ENCODE peak calls at places on chromosomes 6 and 20, in ten cellular contexts. One of them, this sample, is unnamed.

GRCh38 chr6:118469468-118469867 is 78.6 kb upstream of the PLN start:
- DNase-seq in lower lobe of right lung: no peak
- DNase-seq in endothelial cell of umbilical vein: no peak
- DNase-seq in BJ: no peak
- DNase-seq in AG09309: no peak
- DNase-seq in psoas muscle: no peak
- DNase-seq in AG04450: no peak
- DNase-seq in PC-9: no peak
- DNase-seq in astrocyte of the spinal cord: no peak
- DNase-seq in cardiac fibroblast: peak
- DNase-seq in this sample: no peak

GRCh38 chr6:66851930-66852329 is 1144.9 kb upstream of the EYS start:
- DNase-seq in astrocyte of the spinal cord: peak
- DNase-seq in BJ: no peak
- DNase-seq in AG09309: no peak
- DNase-seq in lower lobe of right lung: no peak
- DNase-seq in psoas muscle: no peak
- DNase-seq in cardiac fibroblast: no peak
- DNase-seq in endothelial cell of umbilical vein: no peak
- DNase-seq in AG04450: no peak
- DNase-seq in PC-9: no peak
- DNase-seq in this sample: no peak

GRCh38 chr6:44028767-44029166 is 98.5 kb downstream of the MRPL14 start:
- DNase-seq in PC-9: peak
- DNase-seq in psoas muscle: no peak
- DNase-seq in cardiac fibroblast: peak
- DNase-seq in endothelial cell of umbilical vein: no peak
- DNase-seq in AG04450: no peak
- DNase-seq in astrocyte of the spinal cord: no peak
- DNase-seq in AG09309: no peak
- DNase-seq in BJ: no peak
- DNase-seq in lower lobe of right lung: no peak
- DNase-seq in this sample: no peak

GRCh38 chr6:47097092-47097945 is 55.2 kb upstream of the ADGRF1 start:
- DNase-seq in PC-9: peak
- DNase-seq in cardiac fibroblast: peak
- DNase-seq in psoas muscle: peak
- DNase-seq in lower lobe of right lung: peak
- DNase-seq in AG04450: peak
- DNase-seq in endothelial cell of umbilical vein: peak
- DNase-seq in BJ: peak
- DNase-seq in AG09309: peak
- DNase-seq in astrocyte of the spinal cord: peak
- DNase-seq in this sample: peak

GRCh38 chr6:138087549-138087948 is 19.7 kb downstream of the PERP start:
- DNase-seq in astrocyte of the spinal cord: peak
- DNase-seq in psoas muscle: no peak
- DNase-seq in BJ: no peak
- DNase-seq in lower lobe of right lung: no peak
- DNase-seq in AG04450: no peak
- DNase-seq in cardiac fibroblast: no peak
- DNase-seq in AG09309: no peak
- DNase-seq in PC-9: peak
- DNase-seq in endothelial cell of umbilical vein: no peak
- DNase-seq in this sample: no peak

GRCh38 chr6:160393966-160394653 is 45.9 kb downstream of the SLC22A3 start:
- DNase-seq in psoas muscle: no peak
- DNase-seq in BJ: no peak
- DNase-seq in AG09309: no peak
- DNase-seq in cardiac fibroblast: no peak
- DNase-seq in lower lobe of right lung: no peak
- DNase-seq in PC-9: no peak
- DNase-seq in astrocyte of the spinal cord: no peak
- DNase-seq in endothelial cell of umbilical vein: no peak
- DNase-seq in AG04450: no peak
- DNase-seq in this sample: no peak

GRCh38 chr6:158164564-158164963 is 3.5 kb downstream of the SERAC1 start:
- DNase-seq in AG09309: no peak
- DNase-seq in endothelial cell of umbilical vein: no peak
- DNase-seq in cardiac fibroblast: no peak
- DNase-seq in psoas muscle: no peak
- DNase-seq in astrocyte of the spinal cord: no peak
- DNase-seq in AG04450: no peak
- DNase-seq in BJ: no peak
- DNase-seq in PC-9: no peak
- DNase-seq in lower lobe of right lung: no peak
- DNase-seq in this sample: no peak

GRCh38 chr20:59037386-59037785 is 5.2 kb downstream of the PRELID3B start:
- DNase-seq in lower lobe of right lung: no peak
- DNase-seq in astrocyte of the spinal cord: no peak
- DNase-seq in cardiac fibroblast: no peak
- DNase-seq in endothelial cell of umbilical vein: no peak
- DNase-seq in BJ: no peak
- DNase-seq in psoas muscle: no peak
- DNase-seq in AG09309: no peak
- DNase-seq in PC-9: no peak
- DNase-seq in AG04450: no peak
- DNase-seq in this sample: no peak

GRCh38 chr6:138491020-138491419 is 8.3 kb downstream of the NHSL1 start:
- DNase-seq in lower lobe of right lung: no peak
- DNase-seq in cardiac fibroblast: no peak
- DNase-seq in AG09309: no peak
- DNase-seq in PC-9: no peak
- DNase-seq in BJ: peak
- DNase-seq in AG04450: no peak
- DNase-seq in endothelial cell of umbilical vein: no peak
- DNase-seq in astrocyte of the spinal cord: no peak
- DNase-seq in psoas muscle: no peak
- DNase-seq in this sample: no peak

GRCh38 chr20:37265152-37265551 is 3.5 kb upstream of the GHRH start:
- DNase-seq in PC-9: no peak
- DNase-seq in AG04450: no peak
- DNase-seq in endothelial cell of umbilical vein: no peak
- DNase-seq in psoas muscle: no peak
- DNase-seq in astrocyte of the spinal cord: no peak
- DNase-seq in AG09309: no peak
- DNase-seq in BJ: no peak
- DNase-seq in lower lobe of right lung: no peak
- DNase-seq in cardiac fibroblast: no peak
- DNase-seq in this sample: peak

GRCh38 chr6:116030745-116031144 is 29.9 kb downstream of the FRK start:
- DNase-seq in BJ: no peak
- DNase-seq in PC-9: no peak
- DNase-seq in lower lobe of right lung: no peak
- DNase-seq in psoas muscle: no peak
- DNase-seq in cardiac fibroblast: no peak
- DNase-seq in AG04450: no peak
- DNase-seq in astrocyte of the spinal cord: no peak
- DNase-seq in endothelial cell of umbilical vein: no peak
- DNase-seq in AG09309: no peak
- DNase-seq in this sample: no peak
- H3K4me3 ChIP-seq in BJ: no peak
- H3K4me3 ChIP-seq in PC-9: no peak
- H3K4me3 ChIP-seq in lower lobe of right lung: no peak
- H3K4me3 ChIP-seq in psoas muscle: no peak
- H3K4me3 ChIP-seq in cardiac fibroblast: no peak
- H3K4me3 ChIP-seq in AG04450: no peak
- H3K4me3 ChIP-seq in astrocyte of the spinal cord: no peak
- H3K4me3 ChIP-seq in endothelial cell of umbilical vein: no peak
- H3K4me3 ChIP-seq in AG09309: no peak
- H3K4me3 ChIP-seq in this sample: no peak

GRCh38 chr20:1423625-1424106 is 30.8 kb upstream of the FKBP1A start:
- DNase-seq in astrocyte of the spinal cord: peak
- DNase-seq in BJ: no peak
- DNase-seq in cardiac fibroblast: peak
- DNase-seq in endothelial cell of umbilical vein: peak
- DNase-seq in PC-9: no peak
- DNase-seq in lower lobe of right lung: peak
- DNase-seq in AG04450: no peak
- DNase-seq in AG09309: no peak
- DNase-seq in psoas muscle: no peak
- DNase-seq in this sample: peak
- TF ChIP-seq CTCF in astrocyte of the spinal cord: no peak
- TF ChIP-seq CTCF in BJ: no peak
- TF ChIP-seq CTCF in cardiac fibroblast: peak
- TF ChIP-seq CTCF in endothelial cell of umbilical vein: no peak
- TF ChIP-seq CTCF in PC-9: no peak
- TF ChIP-seq CTCF in lower lobe of right lung: no peak
- TF ChIP-seq CTCF in AG04450: peak
- TF ChIP-seq CTCF in AG09309: no peak
- TF ChIP-seq CTCF in psoas muscle: no peak
- TF ChIP-seq CTCF in this sample: no peak

DNA sequence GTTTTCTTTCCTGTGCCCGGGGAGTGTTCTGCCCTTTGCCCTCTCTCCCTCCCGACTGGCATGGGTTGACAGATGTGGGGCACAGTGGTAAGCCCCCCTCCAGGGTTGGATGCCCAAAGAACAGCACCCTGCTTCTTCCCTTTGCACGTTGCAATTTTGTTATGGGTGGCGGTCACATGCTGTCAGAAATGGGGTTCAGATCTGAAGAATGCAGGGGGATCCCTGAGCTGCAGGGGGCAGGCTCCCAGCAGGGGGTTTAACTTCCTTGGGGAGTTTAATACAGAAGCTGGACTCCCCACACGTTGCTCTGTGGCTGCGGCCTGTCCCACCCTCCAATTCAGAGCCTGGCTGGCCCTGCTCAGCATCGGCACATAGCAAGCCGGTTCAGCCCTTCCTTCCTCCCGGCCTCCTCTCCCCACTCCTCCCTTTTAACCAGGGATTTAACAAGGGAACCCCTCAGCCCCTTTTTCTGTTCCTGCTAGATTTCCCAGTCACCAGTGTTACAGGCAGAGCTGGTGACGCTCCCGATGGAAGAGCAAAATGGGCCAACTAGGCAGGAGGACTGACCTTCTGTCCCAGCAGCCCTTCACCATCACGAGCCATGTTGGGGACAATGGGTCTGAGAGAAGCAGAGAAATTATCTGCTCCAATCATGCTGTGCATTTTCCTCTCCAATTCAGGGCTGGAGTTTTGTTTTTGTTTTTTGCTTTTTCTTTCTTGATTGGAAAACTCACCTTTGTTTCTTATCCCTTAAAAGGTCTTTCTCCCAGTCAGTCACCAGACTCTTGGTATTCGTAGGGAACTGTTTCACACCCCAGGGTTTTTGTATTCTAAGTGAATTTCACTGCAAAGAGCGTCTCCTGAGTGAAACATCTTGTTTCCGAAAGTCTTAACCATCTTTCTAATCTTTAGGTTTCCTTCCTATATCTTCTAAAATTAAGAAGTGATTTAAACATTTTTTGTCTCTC is 6.8 kb downstream of the FOXF2 start:
- DNase-seq in BJ: no peak
- DNase-seq in endothelial cell of umbilical vein: no peak
- DNase-seq in lower lobe of right lung: no peak
- DNase-seq in cardiac fibroblast: no peak
- DNase-seq in psoas muscle: no peak
- DNase-seq in AG04450: no peak
- DNase-seq in PC-9: no peak
- DNase-seq in astrocyte of the spinal cord: no peak
- DNase-seq in AG09309: no peak
- DNase-seq in this sample: no peak
- H3K4me3 ChIP-seq in BJ: peak
- H3K4me3 ChIP-seq in endothelial cell of umbilical vein: no peak
- H3K4me3 ChIP-seq in lower lobe of right lung: peak
- H3K4me3 ChIP-seq in cardiac fibroblast: no peak
- H3K4me3 ChIP-seq in psoas muscle: no peak
- H3K4me3 ChIP-seq in AG04450: no peak
- H3K4me3 ChIP-seq in PC-9: no peak
- H3K4me3 ChIP-seq in astrocyte of the spinal cord: no peak
- H3K4me3 ChIP-seq in AG09309: no peak
- H3K4me3 ChIP-seq in this sample: no peak

DNA sequence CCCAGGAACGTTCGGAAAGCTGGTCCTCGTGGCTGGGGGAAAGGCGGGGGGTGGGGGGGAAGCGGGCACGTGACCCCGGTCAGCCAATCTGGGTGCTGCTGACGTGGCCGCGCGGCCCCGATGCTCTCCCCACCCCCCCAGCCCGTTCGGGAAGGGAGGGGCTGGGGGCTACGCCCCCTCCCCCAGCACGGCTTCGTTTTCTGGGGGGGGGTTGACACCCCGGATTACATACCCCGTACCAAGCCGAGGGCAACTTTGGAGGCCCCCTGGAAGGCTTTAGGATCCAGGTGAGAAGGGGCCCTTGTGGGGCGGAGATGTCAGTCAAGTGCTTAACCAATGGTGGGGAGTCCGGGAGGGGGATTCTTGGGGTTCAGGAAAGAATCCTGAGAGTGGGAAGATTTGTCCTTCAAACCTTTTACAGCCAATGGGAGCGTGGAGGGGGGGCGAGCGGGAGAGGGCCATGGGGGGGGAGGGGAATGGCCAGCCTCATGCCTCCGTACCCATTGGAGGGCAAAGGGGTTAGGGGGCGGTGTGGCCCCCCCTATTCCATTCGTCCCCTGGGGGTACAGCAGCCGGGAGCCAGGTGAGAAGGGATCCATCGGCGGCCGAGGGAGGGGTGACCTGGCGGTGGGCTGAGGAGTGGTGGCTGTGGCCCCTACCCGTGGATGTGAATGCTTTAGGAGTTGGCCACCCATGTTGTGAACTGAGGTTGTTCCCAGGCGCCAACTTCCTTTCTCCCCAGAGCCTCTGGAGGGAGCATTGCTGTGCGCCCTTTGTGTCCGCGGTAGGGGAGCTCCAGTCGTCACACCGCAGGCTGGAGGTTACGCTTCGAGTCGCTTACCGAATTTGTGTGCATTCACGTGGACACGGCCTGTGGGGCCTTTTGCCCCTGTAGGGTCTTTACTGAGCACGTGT is 633 bp downstream of the BRD2 start:
- DNase-seq in lower lobe of right lung: peak
- DNase-seq in PC-9: peak
- DNase-seq in AG09309: no peak
- DNase-seq in endothelial cell of umbilical vein: peak
- DNase-seq in AG04450: peak
- DNase-seq in astrocyte of the spinal cord: peak
- DNase-seq in BJ: no peak
- DNase-seq in psoas muscle: peak
- DNase-seq in cardiac fibroblast: peak
- DNase-seq in this sample: peak
- TF ChIP-seq CTCF in lower lobe of right lung: no peak
- TF ChIP-seq CTCF in PC-9: peak
- TF ChIP-seq CTCF in AG09309: peak
- TF ChIP-seq CTCF in endothelial cell of umbilical vein: peak
- TF ChIP-seq CTCF in AG04450: peak
- TF ChIP-seq CTCF in astrocyte of the spinal cord: peak
- TF ChIP-seq CTCF in BJ: peak
- TF ChIP-seq CTCF in psoas muscle: no peak
- TF ChIP-seq CTCF in cardiac fibroblast: peak
- TF ChIP-seq CTCF in this sample: no peak

DNA sequence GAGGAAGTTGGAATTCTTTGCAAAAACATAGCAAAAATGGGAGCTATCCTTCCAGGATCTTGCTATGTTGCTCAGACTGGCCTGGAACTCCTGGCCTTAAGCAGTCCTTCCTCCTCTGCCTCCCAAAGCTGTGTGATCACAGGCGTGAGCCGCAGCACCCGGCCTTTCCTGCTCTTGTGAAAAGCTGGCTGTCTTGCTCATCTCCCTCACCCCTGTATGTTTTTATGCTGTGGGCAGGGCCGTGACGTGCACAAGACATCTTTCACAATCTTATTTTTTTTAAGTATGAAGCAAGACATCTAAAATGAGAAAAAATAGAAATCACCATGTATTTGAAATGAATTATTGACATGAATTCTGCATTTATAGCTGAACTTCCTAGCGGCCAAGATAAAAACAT is 110.4 kb downstream of the SAMD5 start:
- DNase-seq in AG09309: no peak
- DNase-seq in AG04450: no peak
- DNase-seq in endothelial cell of umbilical vein: no peak
- DNase-seq in astrocyte of the spinal cord: no peak
- DNase-seq in psoas muscle: no peak
- DNase-seq in cardiac fibroblast: no peak
- DNase-seq in PC-9: no peak
- DNase-seq in BJ: no peak
- DNase-seq in lower lobe of right lung: peak
- DNase-seq in this sample: no peak
- H3K4me3 ChIP-seq in AG09309: no peak
- H3K4me3 ChIP-seq in AG04450: no peak
- H3K4me3 ChIP-seq in endothelial cell of umbilical vein: no peak
- H3K4me3 ChIP-seq in astrocyte of the spinal cord: no peak
- H3K4me3 ChIP-seq in psoas muscle: no peak
- H3K4me3 ChIP-seq in cardiac fibroblast: no peak
- H3K4me3 ChIP-seq in PC-9: no peak
- H3K4me3 ChIP-seq in BJ: no peak
- H3K4me3 ChIP-seq in lower lobe of right lung: no peak
- H3K4me3 ChIP-seq in this sample: no peak

This sample was measured in GM12865.